ENCODE peak calls at places on chromosomes 11 and 22, in six cellular contexts. D, A, K, H, X and N are unnamed samples.

GRCh38 chr22:22086501-22087158 is 104.0 kb upstream of the TOP3B start:
- ATAC-seq in X (peak), H (no peak), A (no peak), K (no peak), D (no peak), N (no peak)

GRCh38 chr11:118889796-118890195 is 6.1 kb downstream of the CXCR5 start:
- ATAC-seq in A (peak), D (no peak), K (no peak), X (no peak), H (peak), N (peak)

GRCh38 chr22:46602025-46602424 is 18.2 kb upstream of the GRAMD4 start:
- ATAC-seq in A (no peak), K (no peak), X (no peak), H (no peak), D (no peak), N (peak)

GRCh38 chr11:65890324-65891179 is at the start of gene CCDC85B:
- ATAC-seq in H (peak), D (peak), X (peak), A (peak), K (peak), N (peak)

GRCh38 chr11:123314972-123315371 is 115.1 kb upstream of the GRAMD1B start:
- ATAC-seq in K (no peak), D (no peak), X (no peak), A (no peak), H (no peak), N (no peak)

GRCh38 chr11:130223291-130223971 is 63.8 kb downstream of the ST14 start:
- ATAC-seq in H (no peak), D (no peak), X (no peak), A (peak), K (no peak), N (no peak)

GRCh38 chr11:128825050-128825806 is 41.9 kb downstream of the KCNJ1 start:
- ATAC-seq in K (no peak), D (no peak), H (no peak), A (no peak), X (no peak), N (no peak)

GRCh38 chr11:17978553-17979287 is 34.1 kb downstream of the SERGEF start:
- ATAC-seq in K (peak), D (peak), H (peak), A (peak), X (peak), N (no peak)

GRCh38 chr11:57354699-57355098 is 16.5 kb downstream of the P2RX3 start:
- ATAC-seq in D (no peak), A (peak), K (no peak), X (no peak), H (no peak), N (no peak)

GRCh38 chr11:117437041-117437790 is 109.6 kb downstream of the CEP164 start:
- ATAC-seq in H (no peak), K (no peak), D (no peak), X (no peak), A (no peak), N (no peak)

GRCh38 chr11:44305643-44306468 is 4.1 kb downstream of the ALX4 start:
- ATAC-seq in H (peak), D (no peak), K (no peak), X (no peak), A (no peak), N (no peak)

GRCh38 chr11:10728779-10729472 is 22.1 kb upstream of the CTR9 start:
- ATAC-seq in X (no peak), A (peak), D (no peak), H (no peak), K (no peak), N (no peak)

GRCh38 chr11:57353024-57353423 is 14.9 kb downstream of the P2RX3 start:
- ATAC-seq in A (no peak), D (no peak), X (no peak), H (no peak), K (no peak), N (no peak)

GRCh38 chr11:74307409-74307808 is 4.0 kb downstream of the P4HA3 start:
- ATAC-seq in K (no peak), X (no peak), H (no peak), D (no peak), A (no peak), N (no peak)

DNA sequence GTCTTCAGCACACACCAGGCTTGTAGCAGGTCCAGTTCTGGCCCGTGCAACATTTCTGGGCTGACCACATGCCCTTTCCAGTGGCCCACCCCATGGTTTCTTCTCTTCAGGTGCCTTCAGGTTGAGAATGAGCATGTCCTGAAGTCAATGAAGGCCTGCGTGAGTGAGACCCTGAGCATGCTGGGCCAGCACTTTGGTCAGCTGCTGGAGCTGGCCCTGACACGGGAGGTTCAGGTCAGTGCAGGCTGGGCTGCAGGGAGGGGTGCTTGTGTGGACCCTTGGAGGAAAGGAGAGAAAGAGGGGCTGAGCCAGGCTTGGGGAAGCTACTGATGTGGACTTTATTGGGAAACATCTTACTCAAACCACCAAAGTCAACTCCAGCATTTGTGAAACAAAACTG is 63.5 kb downstream of the INSC start:
- ATAC-seq in H (no peak), K (no peak), A (no peak), X (no peak), D (no peak), N (no peak)
- H3K27ac ChIP-seq in H (no peak), K (no peak), A (no peak), X (no peak), D (no peak), N (no peak)

GRCh38 chr11:910044-910588 is 494 bp downstream of the CHID1 start:
- ATAC-seq in K (peak), X (peak), H (peak), A (no peak), D (peak), N (no peak)

GRCh38 chr11:909406-909805 is 1.2 kb downstream of the CHID1 start:
- ATAC-seq in A (no peak), K (no peak), X (no peak), H (no peak), D (no peak), N (no peak)

GRCh38 chr11:911890-912219 is 1.2 kb upstream of the CHID1 start:
- ATAC-seq in X (no peak), H (no peak), K (no peak), D (no peak), A (no peak), N (no peak)

GRCh38 chr11:911031-911889 is 650 bp upstream of the CHID1 start:
- ATAC-seq in H (peak), A (peak), K (peak), D (peak), X (peak), N (peak)

DNA sequence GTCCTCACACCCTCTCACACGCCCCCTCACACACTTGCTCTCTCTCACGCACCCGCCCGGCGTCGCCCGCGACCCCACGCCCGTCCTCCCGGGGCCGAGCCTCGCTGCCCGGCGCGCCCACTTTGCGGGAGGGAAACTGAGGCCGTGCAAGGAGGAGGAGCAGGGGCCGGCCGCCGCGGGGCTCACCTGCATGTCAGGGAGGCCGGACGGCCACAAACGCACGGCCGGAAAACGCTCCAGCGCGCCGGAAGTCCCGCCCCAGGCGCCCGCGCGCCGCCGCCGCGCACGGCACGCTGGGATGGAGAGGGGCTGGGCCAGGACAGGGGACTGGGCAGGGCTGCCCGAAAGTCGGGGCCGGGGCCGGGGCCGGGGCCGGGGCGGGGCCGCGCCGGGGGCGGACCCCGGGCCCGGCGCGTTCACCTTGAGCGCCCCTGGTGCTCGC is at the start of gene CHID1:
- ATAC-seq in A (peak), K (peak), D (peak), X (peak), H (peak), N (peak)
- TF ChIP-seq POLR2A in A (peak), K (peak), D (no peak), X (no peak), H (peak), N (peak)

DNA sequence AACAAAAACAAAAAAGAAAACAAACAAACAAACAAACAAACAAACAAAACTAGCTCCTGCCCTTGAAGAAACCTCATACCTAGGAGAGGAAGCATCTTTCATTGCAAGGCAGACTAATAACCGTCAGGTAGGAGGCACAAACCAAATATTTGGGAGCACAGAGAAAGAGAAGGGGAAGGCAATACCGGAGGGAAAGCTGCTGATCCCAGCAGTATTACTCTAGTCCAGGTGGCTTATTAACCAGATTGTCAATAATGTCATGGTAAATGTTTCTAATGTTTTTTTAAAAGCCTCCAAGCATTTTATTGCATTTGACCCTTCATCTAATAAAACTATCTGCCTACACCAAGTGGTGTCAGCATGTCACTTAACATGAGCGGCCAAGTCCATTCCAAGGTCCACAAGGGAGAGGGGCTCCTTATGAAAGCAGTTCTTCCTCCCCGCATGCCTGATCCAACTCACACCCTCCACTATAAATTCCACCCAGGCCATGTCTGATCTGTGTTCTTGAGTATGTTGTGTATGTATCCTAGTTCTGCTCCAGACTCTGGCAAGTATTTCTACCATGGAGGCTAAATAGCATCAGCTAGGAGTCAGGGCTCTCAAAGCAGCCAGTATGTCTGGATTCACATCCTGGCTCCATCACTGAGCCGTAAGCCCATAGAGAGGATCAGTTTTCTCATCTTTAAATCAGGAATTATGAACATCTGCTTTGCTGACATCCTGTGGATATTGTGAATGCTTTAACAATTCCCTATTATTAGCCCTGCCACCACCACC is 208.1 kb upstream of the TENM4 start:
- ATAC-seq in D (no peak), A (no peak), K (no peak), H (no peak), X (no peak), N (no peak)
- H3K4me3 ChIP-seq in D (no peak), A (no peak), K (no peak), H (no peak), X (no peak), N (no peak)

DNA sequence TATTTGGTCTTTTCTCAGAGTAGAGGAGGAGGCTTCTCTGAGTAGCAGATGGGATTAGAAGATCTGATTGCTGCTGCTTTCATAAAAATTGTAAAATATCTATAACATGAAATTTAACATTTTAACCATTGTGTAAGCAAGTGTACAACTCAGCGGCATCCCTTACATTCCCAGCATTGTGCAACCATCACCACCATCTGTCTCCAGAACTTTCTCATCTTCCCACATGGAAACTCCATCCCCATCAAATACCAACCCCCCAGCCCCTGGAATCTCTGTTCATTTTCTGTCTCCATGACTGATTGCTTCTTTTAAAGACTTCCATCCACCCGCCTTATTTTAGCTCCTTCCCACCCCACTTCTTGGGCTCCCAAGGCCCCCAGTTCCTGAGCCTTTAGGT is 32.3 kb downstream of the MRGPRD start:
- ATAC-seq in A (no peak), H (no peak), K (no peak), D (no peak), X (no peak), N (no peak)
- H3K27ac ChIP-seq in A (no peak), H (no peak), K (no peak), D (no peak), X (no peak), N (peak)

DNA sequence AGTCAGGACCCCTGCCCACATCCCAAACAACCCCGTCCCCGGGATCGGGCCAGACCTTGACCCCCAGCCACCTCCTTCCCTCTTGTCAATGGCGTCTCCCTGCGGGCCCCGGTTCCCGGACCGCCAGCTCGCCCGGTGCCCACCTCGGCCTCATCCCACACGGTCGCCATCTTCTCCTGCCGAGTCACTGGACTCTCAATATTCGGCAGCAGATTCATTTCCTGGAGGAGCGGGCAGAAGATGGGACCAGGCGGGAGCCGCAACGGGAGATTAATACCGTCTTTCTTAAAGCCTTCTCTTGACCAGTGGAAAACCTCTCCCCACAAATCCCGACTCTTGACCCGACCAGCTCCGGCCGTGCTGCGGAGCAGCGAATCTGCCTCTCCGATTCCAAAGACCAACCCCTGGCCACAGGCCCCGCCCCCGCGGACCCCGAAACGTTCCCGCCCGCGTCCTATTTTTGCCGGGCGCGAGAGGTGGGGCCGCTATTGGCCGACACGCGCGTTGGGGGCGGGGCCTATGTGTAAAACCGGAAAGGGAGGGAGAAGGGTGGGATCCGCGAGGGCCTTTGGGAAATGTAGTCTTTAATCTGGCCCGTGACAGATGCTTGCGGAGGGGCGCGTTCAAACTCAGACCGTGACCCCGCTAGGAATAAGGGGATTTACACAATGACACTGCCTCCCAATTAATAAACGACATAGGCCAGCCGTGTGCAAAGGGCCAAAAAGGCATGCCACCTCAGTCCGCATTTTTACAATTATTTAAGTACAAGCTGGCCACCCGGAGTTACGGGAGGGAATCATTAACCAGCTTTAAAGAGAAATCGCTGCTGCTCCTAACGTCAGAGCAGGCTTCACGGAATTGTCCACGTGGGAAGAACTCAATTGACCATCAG is at the start of gene PSMC3:
- ATAC-seq in D (peak), X (peak), A (peak), K (peak), H (peak), N (peak)
- TF ChIP-seq POLR2A in D (peak), X (peak), A (peak), K (peak), H (peak), N (peak)

GRCh38 chr11:76672431-76673163 is 2.0 kb upstream of the LRRC32 start:
- ATAC-seq in H (peak), A (no peak), D (no peak), K (peak), X (no peak), N (peak)

GRCh38 chr11:76669901-76670474 is 559 bp downstream of the LRRC32 start:
- ATAC-seq in X (peak), K (peak), A (no peak), H (no peak), D (peak), N (no peak)

GRCh38 chr11:76671626-76672309 is 1.2 kb upstream of the LRRC32 start:
- ATAC-seq in D (no peak), H (no peak), K (no peak), X (no peak), A (no peak), N (no peak)

GRCh38 chr11:76671236-76671590 is 666 bp upstream of the LRRC32 start:
- ATAC-seq in A (no peak), H (no peak), K (no peak), X (no peak), D (no peak), N (no peak)

GRCh38 chr11:76670475-76671235 is at the start of gene LRRC32:
- ATAC-seq in X (peak), D (peak), K (peak), H (no peak), A (peak), N (peak)
- H3K4me3 ChIP-seq in X (peak), D (peak), K (peak), H (no peak), A (peak), N (peak)

GRCh38 chr22:39240841-39241631 is 3.7 kb downstream of the PDGFB start:
- ATAC-seq in H (peak), A (no peak), D (peak), X (no peak), K (peak), N (peak)
- H3K27ac ChIP-seq in H (peak), A (peak), D (peak), X (no peak), K (peak), N (peak)

GRCh38 chr11:121595717-121596156 is 143.0 kb upstream of the SORL1-AS1 start:
- ATAC-seq in A (peak), D (peak), K (peak), H (no peak), X (peak), N (peak)
- TF ChIP-seq POLR2A in A (no peak), D (no peak), K (no peak), H (no peak), X (no peak), N (no peak)

GRCh38 chr11:6315811-6316425 is 4.4 kb downstream of the CAVIN3 start:
- ATAC-seq in H (peak), X (peak), K (peak), D (peak), A (peak), N (peak)
- H3K4me3 ChIP-seq in H (no peak), X (no peak), K (no peak), D (no peak), A (no peak), N (no peak)

GRCh38 chr11:60916669-60917206 is 2.8 kb downstream of the TMEM109 start:
- ATAC-seq in X (no peak), D (no peak), H (no peak), A (no peak), K (no peak), N (no peak)
- H3K27ac ChIP-seq in X (no peak), D (no peak), H (no peak), A (no peak), K (no peak), N (no peak)